ENCODE peak calls at places on chromosomes 2 and 18, in nine cellular contexts. J, I, X, Q, M, N, R, T and P are unnamed samples.

GRCh38 chr2:69099541-69099940 is 86.6 kb downstream of the ANTXR1 start:
- DNase-seq in M (no peak), J (no peak), T (no peak), N (no peak), R (no peak), Q (no peak), I (no peak), X (no peak), P (no peak)

GRCh38 chr18:50091495-50092249 is 103.3 kb downstream of the MYO5B start:
- DNase-seq in X (no peak), I (no peak), J (no peak), R (no peak), M (no peak), Q (no peak), N (no peak), T (no peak), P (no peak)

GRCh38 chr2:186105016-186105415 is 366.4 kb downstream of the FSIP2 start:
- DNase-seq in Q (no peak), N (no peak), R (no peak), X (no peak), J (no peak), T (no peak), I (no peak), M (no peak), P (no peak)

GRCh38 chr2:144438722-144439508 is 81.0 kb downstream of the ZEB2 start:
- DNase-seq in N (no peak), R (no peak), M (no peak), Q (no peak), I (no peak), T (no peak), X (no peak), J (no peak), P (no peak)

GRCh38 chr2:195818521-195818920 is 161.5 kb downstream of the SLC39A10 start:
- DNase-seq in M (no peak), N (no peak), I (no peak), J (no peak), X (no peak), T (no peak), Q (no peak), R (no peak), P (no peak)

GRCh38 chr2:207133862-207134519 is 31.8 kb downstream of the KLF7 start:
- DNase-seq in M (no peak), J (no peak), T (peak), R (peak), I (peak), X (no peak), Q (no peak), N (peak), P (no peak)

GRCh38 chr2:64670047-64670446 is 16.3 kb upstream of the SERTAD2 start:
- DNase-seq in J (no peak), R (no peak), X (no peak), M (no peak), Q (no peak), T (no peak), N (no peak), I (no peak), P (no peak)

GRCh38 chr2:98385050-98385699 is 38.9 kb downstream of the CNGA3 start:
- DNase-seq in J (peak), I (peak), N (peak), Q (peak), X (peak), M (peak), R (peak), T (peak), P (no peak)

GRCh38 chr2:215723011-215723410 is 287.1 kb upstream of the FN1 start:
- DNase-seq in Q (no peak), I (no peak), M (no peak), X (no peak), N (no peak), T (no peak), R (no peak), J (no peak), P (no peak)

GRCh38 chr2:129872438-129872837 is 107.0 kb upstream of the RAB6C start:
- DNase-seq in X (no peak), T (no peak), M (no peak), Q (peak), J (no peak), R (no peak), N (no peak), I (no peak), P (no peak)

GRCh38 chr2:101395545-101396351 is 8.4 kb upstream of the CREG2 start:
- DNase-seq in X (no peak), Q (no peak), I (no peak), T (no peak), N (no peak), M (no peak), R (no peak), J (no peak), P (no peak)

GRCh38 chr2:91975130-91975491 is 2896.1 kb upstream of the TEKT4 start:
- DNase-seq in R (no peak), Q (no peak), J (no peak), M (no peak), N (no peak), T (no peak), X (peak), I (no peak), P (no peak)

GRCh38 chr2:122864728-122865127 is 1109.3 kb downstream of the TSN start:
- DNase-seq in T (no peak), R (no peak), J (no peak), M (no peak), X (no peak), I (no peak), N (no peak), Q (no peak), P (no peak)

GRCh38 chr2:16021611-16022363 is 81.4 kb downstream of the MYCN start:
- DNase-seq in R (no peak), N (no peak), J (no peak), X (no peak), I (peak), M (no peak), Q (no peak), T (no peak), P (no peak)

GRCh38 chr2:19786408-19787058 is 115.2 kb downstream of the TTC32 start:
- DNase-seq in R (no peak), X (no peak), M (peak), I (peak), N (no peak), J (no peak), T (no peak), Q (no peak), P (no peak)

GRCh38 chr18:49002045-49002444 is 51.3 kb upstream of the SMAD7 start:
- DNase-seq in Q (no peak), R (no peak), M (no peak), I (no peak), T (no peak), J (no peak), X (no peak), N (no peak), P (no peak)

GRCh38 chr2:188089896-188090295 is 201.8 kb upstream of the GULP1 start:
- DNase-seq in M (no peak), T (no peak), Q (no peak), R (no peak), I (no peak), N (no peak), J (no peak), X (no peak), P (no peak)

GRCh38 chr2:189819297-189819704 is 35.1 kb downstream of the PMS1 start:
- DNase-seq in M (no peak), I (no peak), T (no peak), R (no peak), X (no peak), J (no peak), N (no peak), Q (no peak), P (no peak)

GRCh38 chr2:103423100-103423499 is 661.3 kb downstream of the TMEM182 start:
- DNase-seq in J (no peak), X (no peak), I (no peak), N (no peak), T (no peak), M (no peak), Q (no peak), R (no peak), P (no peak)

GRCh38 chr2:7083580-7084509 is 166.6 kb downstream of the RNF144A start:
- DNase-seq in J (no peak), R (no peak), X (no peak), M (peak), N (no peak), I (no peak), T (no peak), Q (peak), P (no peak)

GRCh38 chr2:148644885-148645134 is 259 bp downstream of the EPC2 start:
- DNase-seq in N (no peak), R (no peak), X (no peak), I (no peak), M (no peak), T (no peak), Q (no peak), J (no peak), P (no peak)

GRCh38 chr18:37322497-37323035 is 243.0 kb downstream of the CELF4 start:
- DNase-seq in M (peak), Q (peak), J (peak), X (no peak), N (no peak), T (no peak), I (peak), R (peak), P (no peak)

GRCh38 chr2:109201465-109202420 is 72.7 kb downstream of the SH3RF3 start:
- DNase-seq in M (no peak), R (peak), J (peak), N (no peak), I (no peak), T (no peak), Q (no peak), X (no peak), P (no peak)

GRCh38 chr18:46294751-46295150 is 190.6 kb downstream of the HAUS1 start:
- DNase-seq in T (no peak), N (no peak), J (no peak), X (no peak), M (no peak), Q (no peak), R (no peak), I (no peak), P (no peak)
- TF ChIP-seq POLR2A in T (no peak), N (no peak), J (no peak), X (no peak), M (no peak), Q (no peak), R (no peak), I (no peak), P (no peak)

DNA sequence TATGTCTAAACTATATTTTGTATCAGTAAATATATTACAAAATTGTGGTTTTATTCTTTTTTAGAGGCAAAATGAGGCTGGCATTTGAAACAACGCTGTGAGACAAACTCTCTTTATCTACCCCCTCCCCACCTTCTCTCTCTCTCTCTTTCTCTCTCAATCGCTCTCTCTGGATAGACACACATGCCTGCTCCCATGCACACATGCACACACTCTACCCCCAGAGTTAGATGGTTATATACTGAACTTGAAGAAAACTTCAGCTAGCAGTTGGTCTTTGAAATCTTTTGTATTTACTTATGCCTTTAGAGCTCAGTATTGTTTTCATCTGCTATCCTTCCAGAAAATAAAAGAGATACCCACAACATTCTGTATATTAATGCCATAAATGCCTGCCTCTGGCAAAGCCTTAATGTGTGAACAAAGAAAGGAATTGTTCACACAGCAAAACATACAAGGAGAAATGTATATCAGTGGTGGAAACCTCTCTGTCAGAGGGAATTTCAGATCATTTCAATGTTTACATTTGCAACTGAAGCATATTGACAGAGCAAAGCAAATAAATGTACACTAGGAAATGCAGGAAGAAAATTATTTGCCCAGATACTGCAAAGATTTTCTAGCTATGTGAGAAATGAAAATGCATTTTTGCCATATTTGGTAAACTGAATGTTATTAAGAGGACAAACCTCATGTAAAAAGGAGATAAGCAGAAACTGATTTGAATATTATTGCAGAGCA is 217.0 kb upstream of the UBE2E3 start:
- DNase-seq in T (no peak), M (no peak), X (no peak), J (no peak), R (no peak), I (no peak), Q (no peak), N (no peak), P (no peak)
- H3K27ac ChIP-seq in T (no peak), M (no peak), X (no peak), J (no peak), R (no peak), I (no peak), Q (no peak), N (no peak), P (no peak)

GRCh38 chr2:156342252-156343095 is 10.0 kb upstream of the NR4A2 start:
- DNase-seq in I (peak), N (peak), J (peak), X (peak), M (peak), R (peak), T (peak), Q (peak), P (peak)

GRCh38 chr2:156340377-156340776 is 7.9 kb upstream of the NR4A2 start:
- DNase-seq in R (no peak), Q (no peak), I (no peak), N (no peak), T (no peak), J (no peak), M (no peak), X (no peak), P (no peak)

GRCh38 chr2:156339866-156340265 is 7.3 kb upstream of the NR4A2 start:
- DNase-seq in I (no peak), Q (no peak), X (no peak), T (no peak), R (no peak), N (no peak), M (no peak), J (no peak), P (no peak)

GRCh38 chr2:156341482-156342251 is 9.1 kb upstream of the NR4A2 start:
- DNase-seq in N (peak), J (peak), I (peak), T (peak), R (peak), Q (peak), X (peak), M (peak), P (peak)

DNA sequence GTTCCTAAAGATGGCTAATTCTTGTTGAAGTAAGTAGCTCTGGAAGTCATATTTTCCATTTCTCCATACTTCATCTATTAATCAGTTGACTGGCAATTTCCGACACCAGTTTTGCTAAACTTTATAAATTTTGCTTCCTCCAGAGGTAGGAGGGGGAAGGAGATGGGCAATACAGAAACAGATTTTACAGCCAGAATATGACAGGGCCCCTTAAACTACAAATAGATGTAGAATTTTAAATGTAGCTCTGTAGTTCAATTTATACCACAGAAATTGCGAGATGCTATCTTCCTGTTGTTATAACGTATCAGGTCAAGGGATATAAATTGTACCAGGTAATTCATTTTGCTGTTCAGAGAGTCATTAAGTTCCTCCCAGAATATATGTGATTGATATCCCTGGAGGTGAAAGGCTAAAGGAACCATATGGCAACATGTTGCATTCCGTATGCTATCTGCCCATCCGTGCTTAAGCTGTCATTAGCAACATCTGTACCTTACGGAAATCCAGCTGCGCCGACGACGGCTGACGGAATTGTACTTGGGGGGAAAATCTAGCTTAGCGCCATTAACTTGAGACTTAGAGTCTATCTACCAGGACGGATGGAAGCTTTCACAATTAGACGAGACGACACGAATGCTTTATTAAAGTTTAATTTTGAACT is 8.4 kb upstream of the NR4A2 start:
- DNase-seq in R (no peak), J (no peak), N (no peak), I (no peak), X (peak), Q (no peak), T (no peak), M (no peak), P (no peak)
- TF ChIP-seq POLR2A in R (no peak), J (no peak), N (no peak), I (no peak), X (no peak), Q (no peak), T (no peak), M (no peak), P (no peak)

DNA sequence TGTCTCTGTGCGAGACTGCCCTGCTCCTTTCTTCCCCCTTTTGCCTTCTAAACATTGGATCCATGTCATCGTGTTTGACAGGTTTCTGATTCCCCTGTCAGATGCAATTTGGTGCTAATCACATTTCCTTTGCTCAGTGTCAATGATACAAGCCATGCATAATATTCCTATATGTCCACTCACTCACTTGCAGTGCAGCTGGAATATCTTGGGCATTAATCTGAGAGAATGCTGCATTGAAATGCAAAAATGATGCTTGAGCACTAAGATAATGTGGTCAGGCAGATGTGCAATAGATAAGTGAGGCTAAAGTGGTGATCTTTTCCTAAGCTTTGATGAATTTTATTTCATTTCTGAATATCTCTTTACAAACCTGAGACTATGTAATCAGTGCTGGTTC is 375.5 kb downstream of the PARD3B start:
- DNase-seq in I (no peak), T (no peak), Q (no peak), N (no peak), R (no peak), J (no peak), M (no peak), X (no peak), P (no peak)
- H3K27ac ChIP-seq in I (no peak), T (no peak), Q (no peak), N (no peak), R (no peak), J (no peak), M (no peak), X (no peak), P (no peak)

DNA sequence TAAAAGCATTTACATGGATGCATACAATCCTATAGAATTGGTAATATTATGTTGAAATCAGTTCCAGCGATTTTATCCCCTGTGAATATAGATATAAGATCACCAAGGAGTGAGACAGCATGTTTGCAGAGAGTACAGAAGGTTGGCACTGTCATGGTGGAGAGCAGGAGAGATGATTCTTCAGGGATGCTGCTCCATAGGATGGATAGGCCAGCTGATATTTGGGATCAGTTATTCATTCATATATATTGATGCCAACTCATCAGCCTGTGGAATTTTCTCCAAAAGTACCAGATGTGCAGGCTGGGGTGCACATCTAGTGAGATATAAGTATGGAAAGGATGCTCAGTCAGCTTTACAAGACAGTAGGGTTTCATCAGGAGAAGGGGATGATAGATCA is 139.9 kb downstream of the IKZF2 start:
- DNase-seq in Q (no peak), R (no peak), X (no peak), I (no peak), J (no peak), N (no peak), T (no peak), M (no peak), P (no peak)
- TF ChIP-seq POLR2A in Q (no peak), R (no peak), X (no peak), I (no peak), J (no peak), N (no peak), T (no peak), M (no peak), P (no peak)

GRCh38 chr18:23703987-23704384 is 14.7 kb downstream of the LAMA3 start:
- DNase-seq in M (no peak), I (no peak), X (no peak), N (no peak), Q (no peak), T (no peak), R (no peak), J (no peak), P (no peak)

GRCh38 chr18:23706971-23707640 is 17.9 kb downstream of the LAMA3 start:
- DNase-seq in X (no peak), M (no peak), R (no peak), J (no peak), Q (no peak), T (no peak), N (no peak), I (no peak), P (no peak)

GRCh38 chr18:23702606-23703005 is 13.4 kb downstream of the LAMA3 start:
- DNase-seq in T (no peak), X (no peak), I (no peak), M (no peak), N (no peak), R (no peak), J (no peak), Q (no peak), P (no peak)

GRCh38 chr18:23703057-23703986 is 14.1 kb downstream of the LAMA3 start:
- DNase-seq in T (no peak), M (peak), X (no peak), R (no peak), J (peak), I (peak), N (peak), Q (no peak), P (no peak)

GRCh38 chr18:23704806-23705205 is 15.6 kb downstream of the LAMA3 start:
- DNase-seq in X (no peak), T (no peak), Q (no peak), I (no peak), J (no peak), M (no peak), N (no peak), R (no peak), P (no peak)
- H3K27ac ChIP-seq in X (no peak), T (no peak), Q (no peak), I (no peak), J (no peak), M (no peak), N (no peak), R (no peak), P (no peak)

GRCh38 chr18:9643549-9643948 is 29.2 kb upstream of the PPP4R1 start:
- DNase-seq in I (peak), R (peak), Q (no peak), X (no peak), N (peak), T (no peak), J (no peak), M (no peak), P (no peak)
- TF ChIP-seq POLR2A in I (no peak), R (no peak), Q (no peak), X (no peak), N (no peak), T (no peak), J (no peak), M (no peak), P (no peak)

GRCh38 chr2:127108090-127108523 is 1.2 kb upstream of the BIN1 start:
- DNase-seq in I (no peak), N (no peak), T (no peak), J (no peak), X (peak), M (no peak), Q (no peak), R (peak), P (no peak)

GRCh38 chr2:127105656-127106456 is 1.1 kb downstream of the BIN1 start:
- DNase-seq in Q (peak), M (no peak), X (peak), I (peak), T (no peak), R (peak), J (peak), N (no peak), P (no peak)

GRCh38 chr2:127106998-127107621 is at the start of gene BIN1:
- DNase-seq in M (peak), R (peak), I (peak), N (peak), Q (peak), J (peak), T (peak), X (peak), P (no peak)

GRCh38 chr2:127106457-127106997 is 427 bp downstream of the BIN1 start:
- DNase-seq in M (no peak), J (peak), N (no peak), Q (peak), X (peak), T (no peak), I (no peak), R (peak), P (no peak)

DNA sequence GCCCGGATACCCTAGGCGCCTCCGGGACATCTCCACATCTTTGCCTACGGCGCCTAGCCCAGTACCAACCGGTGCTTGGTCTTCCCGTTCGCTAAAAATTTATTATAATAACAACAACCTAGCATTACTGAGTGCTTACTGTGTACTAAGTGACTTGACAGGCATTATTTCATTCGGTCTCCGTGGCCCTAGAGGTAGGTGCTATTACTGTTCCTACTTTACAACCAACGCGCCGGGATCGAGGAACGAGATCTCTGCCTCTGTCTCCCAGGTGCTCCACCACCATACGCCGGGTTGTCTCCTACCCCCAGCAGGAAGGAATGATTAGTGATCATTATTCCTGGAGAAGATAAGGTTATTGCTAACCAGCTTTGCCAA is 657 bp upstream of the BIN1 start:
- DNase-seq in X (no peak), J (no peak), I (no peak), R (no peak), Q (no peak), N (no peak), T (no peak), M (no peak), P (no peak)
- H3K27ac ChIP-seq in X (peak), J (peak), I (peak), R (no peak), Q (no peak), N (peak), T (peak), M (no peak), P (peak)